ENCODE peak calls at places on chromosomes 13 and 19, in five cellular contexts. J is kidney, C is adrenal gland, N is fibroblast of lung, L is A549. I is an unnamed sample.

GRCh38 chr13:22482496-22483000 is 698.2 kb upstream of the SGCG start:
- DNase-seq in L (no peak), J (no peak), N (no peak), C (no peak), I (no peak)

GRCh38 chr19:1312732-1313694 is 27.3 kb downstream of the EFNA2 start:
- DNase-seq in J (peak), C (no peak), L (peak), N (peak), I (no peak)

GRCh38 chr13:107866666-107867623 is 348.4 kb downstream of the LIG4 start:
- DNase-seq in N (peak), J (peak), L (no peak), C (no peak), I (no peak)

GRCh38 chr13:72145383-72145782 is 278.4 kb upstream of the DACH1 start:
- DNase-seq in N (peak), C (no peak), L (no peak), J (no peak), I (no peak)

GRCh38 chr13:100887729-100888151 is 213.1 kb upstream of the TMTC4 start:
- DNase-seq in C (peak), N (peak), J (no peak), L (no peak), I (no peak)

GRCh38 chr13:36414461-36414860 is 17.8 kb upstream of the CCNA1 start:
- DNase-seq in N (no peak), J (no peak), C (no peak), L (no peak), I (no peak)

GRCh38 chr13:49637989-49638388 is 9.7 kb downstream of the ARL11 start:
- DNase-seq in J (no peak), L (no peak), N (no peak), C (no peak), I (no peak)

GRCh38 chr19:11079999-11080398 is 9.3 kb upstream of the LDLR start:
- DNase-seq in L (no peak), J (no peak), C (no peak), N (no peak), I (no peak)

GRCh38 chr19:34645551-34645950 is 31.4 kb downstream of the SCGB2B2 start:
- DNase-seq in N (no peak), L (no peak), C (no peak), J (no peak), I (no peak)

GRCh38 chr19:39599116-39599515 is 3.2 kb upstream of the LGALS13 start:
- DNase-seq in J (no peak), N (peak), C (no peak), L (no peak), I (peak)

GRCh38 chr13:84126671-84127171 is 244.4 kb upstream of the SLITRK1 start:
- DNase-seq in N (peak), C (no peak), L (no peak), J (peak), I (no peak)

GRCh38 chr19:6773323-6773931 is 919 bp downstream of the VAV1 start:
- DNase-seq in N (no peak), J (peak), L (no peak), C (no peak), I (peak)

GRCh38 chr13:93151277-93151676 is 75.3 kb upstream of the GPC6 start:
- DNase-seq in L (no peak), N (peak), C (no peak), J (no peak), I (no peak)

GRCh38 chr13:76383671-76384461 is 502.3 kb downstream of the KCTD12 start:
- DNase-seq in J (no peak), C (no peak), L (no peak), N (peak), I (no peak)

GRCh38 chr13:97537110-97537509 is 103.1 kb downstream of the RAP2A start:
- DNase-seq in J (no peak), L (no peak), C (no peak), N (no peak), I (no peak)

GRCh38 chr19:33670398-33670797 is 48.6 kb downstream of the CHST8 start:
- DNase-seq in J (peak), C (peak), L (no peak), N (no peak), I (no peak)

GRCh38 chr19:51687791-51688664 is 5.1 kb upstream of the SPACA6 start:
- DNase-seq in C (peak), J (peak), N (peak), L (peak), I (peak)

GRCh38 chr13:89363144-89363543 is 1692.0 kb downstream of the SLITRK5 start:
- DNase-seq in L (no peak), C (no peak), J (peak), N (no peak), I (no peak)

GRCh38 chr13:106499113-106499512 is 36.3 kb downstream of the EFNB2 start:
- DNase-seq in N (peak), C (no peak), L (no peak), J (no peak), I (no peak)

GRCh38 chr13:20654156-20654555 is 49.3 kb upstream of the IL17D start:
- DNase-seq in L (no peak), J (no peak), C (no peak), N (peak), I (no peak)

GRCh38 chr13:34344761-34345600 is 527.0 kb downstream of the RFC3 start:
- DNase-seq in N (peak), J (no peak), C (no peak), L (no peak), I (no peak)

GRCh38 chr19:32404213-32404938 is 1.2 kb upstream of the DPY19L3 start:
- DNase-seq in L (no peak), C (no peak), N (peak), J (no peak), I (no peak)

GRCh38 chr13:97506511-97506910 is 72.5 kb downstream of the RAP2A start:
- DNase-seq in C (peak), J (peak), N (no peak), L (no peak), I (no peak)

GRCh38 chr13:114104626-114105350 is 27.6 kb downstream of the RASA3 start:
- DNase-seq in C (no peak), L (no peak), J (peak), N (no peak), I (no peak)

GRCh38 chr19:34244611-34245299 is 9.6 kb upstream of the GARRE1 start:
- DNase-seq in L (no peak), N (no peak), C (no peak), J (no peak), I (no peak)

GRCh38 chr13:42728507-42729180 is 52.7 kb upstream of the FAM216B start:
- DNase-seq in C (no peak), N (no peak), L (no peak), J (no peak), I (no peak)

GRCh38 chr19:49403404-49404187 is 15.5 kb downstream of the KASH5 start:
- DNase-seq in C (no peak), L (no peak), N (peak), J (no peak), I (no peak)

GRCh38 chr13:113417836-113418721 is 35.2 kb downstream of the ADPRHL1 start:
- DNase-seq in C (no peak), L (no peak), J (no peak), N (no peak), I (no peak)

GRCh38 chr13:98976941-98977340 is 923 bp downstream of the DOCK9 start:
- DNase-seq in C (no peak), J (no peak), L (no peak), N (peak), I (no peak)

GRCh38 chr13:105474983-105475382 is 1060.5 kb downstream of the EFNB2 start:
- DNase-seq in N (peak), L (no peak), C (no peak), J (no peak), I (no peak)

GRCh38 chr19:37362733-37363132 is 8.2 kb upstream of the ZNF527 start:
- DNase-seq in C (no peak), J (no peak), L (no peak), N (no peak), I (no peak)

GRCh38 chr19:34345934-34346333 is 19.1 kb upstream of the GPI start:
- DNase-seq in J (no peak), L (peak), C (peak), N (peak), I (peak)

GRCh38 chr13:46160065-46160464 is 21.9 kb downstream of the LCP1 start:
- DNase-seq in C (no peak), J (no peak), N (no peak), L (no peak), I (no peak)

GRCh38 chr13:42216422-42216735 is 55.6 kb upstream of the AKAP11 start:
- DNase-seq in L (no peak), J (no peak), C (no peak), N (no peak), I (no peak)

DNA sequence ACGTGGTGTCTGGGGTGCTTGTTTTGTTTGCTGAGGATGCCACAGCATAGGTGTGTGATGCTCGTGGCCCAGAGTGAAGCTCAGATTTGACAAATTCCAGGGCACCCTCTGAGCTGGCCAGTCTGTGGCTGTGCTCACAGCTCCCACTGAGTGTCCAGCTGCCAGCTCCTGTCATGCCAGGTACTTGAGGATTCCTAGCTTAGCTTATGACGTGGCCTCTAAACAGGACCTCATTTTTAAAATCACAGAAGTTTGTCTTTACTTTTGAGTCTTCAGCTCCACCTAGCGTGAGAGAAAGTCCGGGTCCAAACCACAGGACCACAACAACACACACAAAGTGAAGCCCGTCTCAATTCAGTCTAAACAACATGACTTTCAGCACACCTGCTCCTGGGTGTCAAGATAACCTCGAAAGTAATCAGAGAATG is 117.3 kb downstream of the RAB20 start:
- DNase-seq in J (no peak), C (peak), L (no peak), N (peak), I (peak)
- TF ChIP-seq CTCF in J (no peak), C (peak), L (no peak), N (peak), I (no peak)

DNA sequence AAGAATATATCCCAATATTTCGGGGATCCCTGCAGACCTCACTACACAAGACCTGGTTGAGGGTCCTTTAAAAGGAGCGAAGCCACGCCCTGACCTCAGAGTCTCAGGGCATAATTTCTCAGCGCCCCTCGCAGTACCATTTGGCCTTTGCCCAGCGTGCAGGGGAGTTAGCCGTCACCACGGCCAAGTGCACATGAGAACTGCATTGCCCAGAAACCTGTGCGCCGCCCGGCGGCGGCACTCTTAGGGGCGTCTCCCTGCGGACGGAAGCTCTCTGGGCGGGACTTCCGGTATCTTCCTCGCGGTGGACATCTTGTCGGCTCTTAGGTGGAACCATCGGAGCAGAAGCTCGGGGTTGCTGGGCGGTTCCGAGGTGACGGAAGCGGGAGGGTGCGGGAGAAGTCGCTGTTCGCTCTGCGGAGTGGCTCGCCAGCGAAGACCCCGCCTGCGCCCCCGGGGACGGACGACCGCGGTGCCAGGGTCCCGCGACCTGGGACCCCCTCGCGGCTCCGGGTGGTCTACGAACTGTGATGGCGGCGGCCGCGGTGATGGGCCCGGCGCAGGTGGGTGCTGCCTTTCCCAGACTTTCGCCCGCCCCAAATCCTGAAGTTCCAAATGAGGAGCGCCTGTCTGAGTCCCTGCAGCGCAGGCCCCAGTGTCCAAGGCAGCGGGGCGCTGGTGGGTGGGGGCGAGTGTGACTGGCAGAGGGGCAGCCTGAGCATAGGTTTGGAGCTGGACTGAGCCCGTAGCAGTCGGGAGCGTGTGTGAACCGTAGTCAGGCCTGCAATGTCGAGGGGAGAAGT is at the start of gene ZNF134:
- DNase-seq in J (peak), L (peak), N (peak), C (peak), I (peak)
- TF ChIP-seq CTCF in J (peak), L (no peak), N (peak), C (peak), I (no peak)

DNA sequence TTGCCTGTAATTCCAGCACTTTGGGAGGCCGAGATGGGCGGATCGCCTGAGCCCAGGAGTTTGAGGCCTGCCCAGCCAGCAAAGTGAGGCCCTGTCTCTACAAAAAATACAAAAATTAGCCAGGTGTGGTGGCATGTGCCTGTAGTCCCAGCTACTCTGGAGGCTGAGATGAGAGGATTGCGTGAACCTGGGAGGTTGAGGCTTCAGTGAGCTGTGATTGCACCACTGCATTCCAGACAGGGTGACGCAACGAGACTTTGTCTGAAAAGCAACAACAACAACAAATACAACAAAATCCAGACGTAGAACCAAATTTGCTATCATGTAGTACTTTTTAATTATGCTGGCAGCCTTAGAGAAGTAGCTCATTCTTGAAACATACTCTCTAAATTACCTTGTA is 277.1 kb downstream of the KLF5 start:
- DNase-seq in L (no peak), N (no peak), J (no peak), C (no peak), I (no peak)
- TF ChIP-seq CTCF in L (no peak), N (no peak), J (no peak), C (no peak), I (no peak)

DNA sequence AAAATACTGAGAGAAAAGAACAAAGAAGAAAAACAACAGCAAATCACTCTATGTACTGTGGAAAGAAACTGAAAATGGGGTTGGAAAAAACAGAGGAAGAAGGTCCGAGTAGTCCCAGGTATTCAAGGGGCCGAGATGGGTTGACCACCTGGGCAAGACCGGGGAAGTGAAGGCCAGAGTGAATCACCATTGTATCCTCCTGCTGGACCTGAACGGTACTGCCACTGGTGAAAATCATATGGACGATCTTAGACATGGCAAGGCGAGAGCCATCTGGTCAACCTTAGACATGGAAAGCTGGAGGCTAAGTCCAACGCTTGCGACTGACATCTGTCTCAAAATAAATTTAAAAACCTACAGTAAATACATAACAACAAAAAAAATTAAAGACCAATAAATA is 44.4 kb upstream of the ZNF91 start:
- DNase-seq in N (no peak), L (no peak), J (no peak), C (no peak), I (no peak)
- TF ChIP-seq CTCF in N (peak), L (no peak), J (no peak), C (no peak), I (no peak)

GRCh38 chr19:45191324-45191845 is 12.8 kb downstream of the BLOC1S3 start:
- DNase-seq in C (no peak), L (no peak), N (no peak), J (no peak), I (no peak)

GRCh38 chr19:45189971-45190370 is 11.4 kb downstream of the BLOC1S3 start:
- DNase-seq in L (no peak), J (no peak), C (no peak), N (no peak), I (no peak)

GRCh38 chr19:45184115-45184514 is 5.5 kb downstream of the BLOC1S3 start:
- DNase-seq in J (no peak), L (no peak), C (no peak), N (no peak), I (no peak)

GRCh38 chr19:45186509-45187334 is 8.1 kb downstream of the BLOC1S3 start:
- DNase-seq in J (no peak), N (no peak), C (no peak), L (no peak), I (no peak)

GRCh38 chr19:45187421-45188100 is 9.0 kb downstream of the BLOC1S3 start:
- DNase-seq in J (no peak), N (no peak), C (no peak), L (peak), I (peak)
- TF ChIP-seq CTCF in J (peak), N (peak), C (peak), L (peak), I (peak)

DNA sequence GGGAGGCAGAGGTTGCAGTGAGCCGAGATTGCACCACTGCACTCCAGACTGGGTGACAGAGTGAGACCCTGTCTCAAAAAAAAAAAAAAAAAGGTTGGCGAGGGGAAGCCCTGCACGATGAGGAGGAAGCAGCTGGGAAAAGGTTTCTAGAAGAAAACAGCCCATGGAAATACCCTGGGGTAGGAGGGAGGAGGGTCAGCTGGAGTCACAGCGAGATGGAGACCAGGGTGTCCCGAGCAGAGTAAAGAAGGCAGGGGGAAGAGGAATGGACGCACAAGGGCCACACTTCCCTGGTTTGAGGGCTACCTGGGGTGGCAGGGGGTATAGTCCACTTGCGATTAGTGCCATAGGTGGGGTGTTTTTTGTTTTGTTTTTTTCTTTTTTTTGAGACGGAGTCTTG is 6.4 kb downstream of the KANK3 start:
- DNase-seq in C (no peak), N (no peak), J (no peak), L (no peak), I (no peak)
- TF ChIP-seq CTCF in C (no peak), N (no peak), J (no peak), L (no peak), I (no peak)

GRCh38 chr19:5137114-5137513 is 168.2 kb downstream of the KDM4B start:
- DNase-seq in C (no peak), N (no peak), L (no peak), J (peak), I (no peak)
- TF ChIP-seq CTCF in C (no peak), N (no peak), L (no peak), J (no peak), I (no peak)

GRCh38 chr19:46722421-46723022 is 5.6 kb upstream of the PRKD2 start:
- DNase-seq in L (no peak), C (no peak), J (peak), N (no peak), I (no peak)

GRCh38 chr19:46722004-46722380 is 5.1 kb upstream of the PRKD2 start:
- DNase-seq in L (no peak), N (peak), C (no peak), J (peak), I (no peak)

GRCh38 chr19:46719629-46720515 is 3.0 kb upstream of the PRKD2 start:
- DNase-seq in N (no peak), J (peak), L (no peak), C (no peak), I (no peak)

GRCh38 chr19:46720516-46721239 is 3.8 kb upstream of the PRKD2 start:
- DNase-seq in L (no peak), N (no peak), C (no peak), J (no peak), I (no peak)

GRCh38 chr19:46721269-46722003 is 4.5 kb upstream of the PRKD2 start:
- DNase-seq in N (no peak), C (no peak), J (peak), L (peak), I (no peak)
- TF ChIP-seq CTCF in N (no peak), C (no peak), J (no peak), L (peak), I (peak)

I was measured in GM10248.